ENCODE peak calls at places on chromosomes 16 and 17, in five cellular contexts. E is A549, M is HepG2, R is K562, B is GM12878. Z is an unnamed sample.

GRCh38 chr16:30535777-30536190 is 1.1 kb upstream of the ZNF747 start:
- DNase-seq in E (peak; percentile 67), M (peak; percentile 76), R (peak; percentile 86), B (peak; percentile 34), Z (peak; percentile 87)

GRCh38 chr17:67139289-67139688 is 94.9 kb downstream of the CACNG1 start:
- DNase-seq in E (no peak), M (no peak), R (no peak), B (no peak), Z (no peak)

GRCh38 chr17:40564883-40565744 is at the start of gene CCR7:
- DNase-seq in E (no peak), M (no peak), R (peak; percentile 68), B (no peak), Z (no peak)

GRCh38 chr16:80319181-80319580 is 221.6 kb upstream of the DYNLRB2 start:
- DNase-seq in E (no peak), M (no peak), R (no peak), B (no peak), Z (peak; percentile 42)

GRCh38 chr16:86609115-86609514 is 30.8 kb downstream of the FOXL1 start:
- DNase-seq in E (peak; percentile 30), M (no peak), R (no peak), B (no peak), Z (no peak)

GRCh38 chr17:81432873-81433451 is 37.7 kb downstream of the BAHCC1 start:
- DNase-seq in E (peak; percentile 56), M (no peak), R (no peak), B (no peak), Z (no peak)

GRCh38 chr16:57283214-57283955 is 1.1 kb downstream of the PLLP start:
- DNase-seq in E (no peak), M (no peak), R (no peak), B (no peak), Z (peak; percentile 28)

GRCh38 chr17:34606721-34607120 is 27.3 kb downstream of the TMEM132E start:
- DNase-seq in E (no peak), M (no peak), R (no peak), B (no peak), Z (no peak)

GRCh38 chr17:9878791-9879525 is 26.1 kb downstream of the RCVRN start:
- DNase-seq in E (no peak), M (no peak), R (no peak), B (no peak), Z (no peak)

GRCh38 chr17:9883451-9883850 is 21.6 kb downstream of the RCVRN start:
- DNase-seq in E (peak; percentile 23), M (no peak), R (no peak), B (no peak), Z (no peak)

GRCh38 chr17:9875441-9875840 is 29.6 kb downstream of the RCVRN start:
- DNase-seq in E (no peak), M (no peak), R (no peak), B (no peak), Z (peak; percentile 11)

GRCh38 chr17:9878361-9878760 is 26.7 kb downstream of the RCVRN start:
- DNase-seq in E (no peak), M (no peak), R (no peak), B (no peak), Z (no peak)

DNA sequence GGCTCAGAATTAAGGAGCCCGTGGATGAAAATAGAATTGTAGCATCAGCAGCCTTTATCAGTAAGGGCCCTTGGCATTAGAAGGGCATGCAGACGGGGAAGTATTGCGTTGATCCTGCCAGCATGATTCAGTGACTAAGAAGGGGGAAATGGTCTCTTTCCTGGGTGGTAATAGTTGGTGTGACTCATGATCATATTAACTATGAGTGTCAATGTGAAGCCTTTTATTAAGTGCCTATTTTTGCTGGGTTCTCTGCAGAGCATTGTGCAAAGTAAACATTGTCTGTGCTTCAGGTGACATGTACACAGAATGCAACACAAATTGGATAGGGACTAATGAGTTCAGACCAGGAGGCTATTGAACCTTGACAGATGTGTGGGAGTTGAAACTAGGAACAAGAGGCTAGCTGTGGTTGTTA is 24.5 kb downstream of the RCVRN start:
- DNase-seq in E (peak; percentile 80), M (no peak), R (no peak), B (peak; percentile 1), Z (no peak)
- TF ChIP-seq JUNB in E (peak; percentile 97), M (no peak), R (no peak), B (no peak), Z (no peak)

GRCh38 chr17:39147221-39148185 is 3.9 kb downstream of the PLXDC1 start:
- DNase-seq in E (no peak), M (no peak), R (no peak), B (no peak), Z (no peak)
- TF ChIP-seq JUNB in E (no peak), M (no peak), R (no peak), B (no peak), Z (no peak)

DNA sequence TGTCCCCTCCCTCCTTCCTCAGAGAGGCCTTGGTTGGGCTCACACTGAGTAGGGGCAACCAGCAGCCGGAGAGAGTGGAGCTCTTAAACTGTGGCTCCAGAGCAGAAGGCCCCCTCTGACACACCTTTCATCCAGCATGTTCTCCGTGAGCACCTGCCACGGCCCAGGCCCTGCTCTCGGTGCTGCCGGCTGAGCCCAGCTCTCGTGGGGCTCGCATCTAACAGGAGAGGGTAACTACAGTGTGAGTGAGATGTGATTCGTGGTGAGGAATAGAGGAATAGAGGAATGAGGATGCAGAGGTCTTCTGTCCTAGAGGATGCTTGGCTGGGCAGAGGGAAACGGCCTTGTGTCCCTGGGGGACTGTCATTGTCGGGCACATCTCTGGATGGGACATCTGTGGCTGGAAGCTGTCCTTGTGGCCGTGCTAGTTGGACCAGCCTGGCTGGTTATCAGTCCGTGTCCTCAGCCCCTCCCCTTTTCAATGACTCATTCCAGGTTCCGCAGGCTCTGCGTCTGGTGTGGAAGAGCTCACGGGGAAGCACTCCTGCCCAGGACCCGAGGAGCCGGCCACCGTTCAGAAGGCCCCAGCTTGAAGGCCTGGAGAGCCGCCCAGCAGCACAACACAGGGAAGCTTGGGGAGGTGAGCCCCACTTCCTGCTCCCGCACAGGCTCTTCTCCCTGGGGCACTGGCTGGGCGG is 11.9 kb upstream of the DNASE1 start:
- DNase-seq in E (no peak), M (no peak), R (peak; percentile 86), B (no peak), Z (no peak)
- TF ChIP-seq JUNB in E (no peak), M (no peak), R (no peak), B (no peak), Z (no peak)

DNA sequence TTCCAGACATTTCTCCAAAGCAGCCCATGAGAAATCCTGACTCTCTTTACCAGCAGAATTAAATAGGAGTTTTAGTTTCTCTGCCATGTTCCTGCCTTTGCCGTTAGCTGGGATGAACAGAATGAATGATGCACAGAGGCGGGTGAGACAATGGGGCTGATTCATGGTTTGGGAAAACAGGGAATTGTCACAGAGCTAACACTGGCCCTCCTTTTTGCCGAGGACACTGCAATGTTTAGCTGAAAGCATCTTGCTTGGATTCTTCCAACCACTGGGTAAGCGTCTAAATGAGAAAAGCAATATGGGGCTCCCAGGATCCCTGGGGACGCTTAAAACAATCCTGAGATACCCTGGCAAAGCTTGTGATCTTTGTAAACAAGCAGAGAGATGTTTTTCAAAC is 12.8 kb upstream of the PAFAH1B1 start:
- DNase-seq in E (no peak), M (no peak), R (no peak), B (no peak), Z (no peak)
- TF ChIP-seq JUNB in E (no peak), M (no peak), R (no peak), B (no peak), Z (no peak)

DNA sequence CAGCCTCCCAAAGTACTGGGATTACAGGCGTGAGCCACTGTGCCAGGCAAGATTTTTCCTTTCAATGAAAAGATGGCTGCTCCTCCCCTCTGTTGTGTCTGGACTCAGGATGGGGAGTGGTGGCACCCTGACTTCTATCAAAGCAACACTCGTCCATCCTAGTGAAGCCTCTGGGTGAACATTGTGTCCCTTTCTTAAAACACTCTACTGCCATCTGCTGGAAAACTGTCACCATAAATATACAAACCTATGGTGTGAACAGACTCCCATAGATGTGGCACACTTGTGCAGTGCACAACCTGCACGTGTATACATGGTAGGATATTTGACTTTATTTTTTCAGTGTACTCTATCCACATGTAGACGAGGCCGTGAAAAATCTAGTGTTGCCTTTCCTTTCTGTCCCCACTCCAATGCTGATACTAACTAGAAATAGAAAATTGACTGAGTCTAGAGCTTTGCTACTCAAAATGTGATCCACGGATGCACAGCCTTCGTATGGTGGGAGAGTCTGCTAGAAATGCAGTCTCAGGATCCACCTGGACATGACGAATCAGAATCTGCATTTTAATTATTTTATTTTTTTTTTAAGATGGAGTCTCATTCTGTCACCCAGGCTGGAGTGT is 55.9 kb upstream of the PLCG2 start:
- DNase-seq in E (peak; percentile 92), M (peak; percentile 86), R (peak; percentile 75), B (peak; percentile 62), Z (peak; percentile 94)
- TF ChIP-seq JUNB in E (no peak), M (no peak), R (no peak), B (no peak), Z (no peak)

GRCh38 chr17:1515640-1516402 is 591 bp downstream of the INPP5K start:
- DNase-seq in E (peak; percentile 86), M (peak; percentile 71), R (peak; percentile 57), B (peak; percentile 70), Z (peak; percentile 95)
- TF ChIP-seq JUNB in E (no peak), M (no peak), R (no peak), B (no peak), Z (no peak)

GRCh38 chr16:19833176-19833575 is 51.5 kb downstream of the GPRC5B start:
- DNase-seq in E (no peak), M (no peak), R (no peak), B (no peak), Z (no peak)

GRCh38 chr16:19830902-19831555 is 53.6 kb downstream of the GPRC5B start:
- DNase-seq in E (no peak), M (no peak), R (no peak), B (no peak), Z (no peak)

GRCh38 chr16:19833581-19833980 is 51.1 kb downstream of the GPRC5B start:
- DNase-seq in E (no peak), M (no peak), R (no peak), B (no peak), Z (no peak)

GRCh38 chr16:19829844-19830703 is 54.6 kb downstream of the GPRC5B start:
- DNase-seq in E (no peak), M (no peak), R (no peak), B (no peak), Z (no peak)

GRCh38 chr16:19831678-19832077 is 53.0 kb downstream of the GPRC5B start:
- DNase-seq in E (peak; percentile 24), M (no peak), R (no peak), B (no peak), Z (no peak)
- TF ChIP-seq JUNB in E (no peak), M (no peak), R (no peak), B (no peak), Z (no peak)

GRCh38 chr16:85498607-85499006 is 114.5 kb upstream of the GSE1 start:
- DNase-seq in E (no peak), M (no peak), R (no peak), B (peak; percentile 21), Z (no peak)
- TF ChIP-seq JUNB in E (no peak), M (no peak), R (no peak), B (no peak), Z (no peak)

Z was measured in GM23338.